ENCODE peak calls at places on chromosomes 3 and 15, in six cellular contexts. One of them, this sample, is unnamed. For H3K4me1, the result is how much of the 10 kb centered on the place peaks cover.

GRCh38 chr3:42421818-42422796 is 11.7 kb upstream of the LYZL4 start:
- DNase-seq in lower lobe of right lung: no peak
- DNase-seq in aorta: no peak
- DNase-seq in effector memory CD4-positive, alpha-beta T cell: no peak
- DNase-seq in kidney: no peak
- DNase-seq in cardiac muscle cell: no peak
- DNase-seq in this sample: no peak

GRCh38 chr15:38853608-38854007 is 289.0 kb upstream of the RASGRP1 start:
- DNase-seq in effector memory CD4-positive, alpha-beta T cell: no peak
- DNase-seq in kidney: no peak
- DNase-seq in cardiac muscle cell: peak
- DNase-seq in aorta: no peak
- DNase-seq in lower lobe of right lung: no peak
- DNase-seq in this sample: no peak

GRCh38 chr3:53137835-53138446 is 7.7 kb upstream of the RFT1 start:
- DNase-seq in aorta: peak
- DNase-seq in cardiac muscle cell: no peak
- DNase-seq in kidney: no peak
- DNase-seq in lower lobe of right lung: no peak
- DNase-seq in effector memory CD4-positive, alpha-beta T cell: no peak
- DNase-seq in this sample: no peak

GRCh38 chr3:49803464-49804140 is 541 bp downstream of the INKA1 start:
- DNase-seq in lower lobe of right lung: peak
- DNase-seq in effector memory CD4-positive, alpha-beta T cell: peak
- DNase-seq in aorta: peak
- DNase-seq in kidney: peak
- DNase-seq in cardiac muscle cell: peak
- DNase-seq in this sample: no peak

GRCh38 chr3:29071077-29071634 is 209.7 kb upstream of the RBMS3 start:
- DNase-seq in effector memory CD4-positive, alpha-beta T cell: no peak
- DNase-seq in cardiac muscle cell: peak
- DNase-seq in lower lobe of right lung: no peak
- DNase-seq in aorta: no peak
- DNase-seq in kidney: no peak
- DNase-seq in this sample: no peak

GRCh38 chr3:153901152-153901551 is 220.0 kb upstream of the ARHGEF26 start:
- DNase-seq in kidney: no peak
- DNase-seq in lower lobe of right lung: no peak
- DNase-seq in aorta: no peak
- DNase-seq in effector memory CD4-positive, alpha-beta T cell: no peak
- DNase-seq in cardiac muscle cell: no peak
- DNase-seq in this sample: no peak

GRCh38 chr15:75782926-75783325 is 60.3 kb upstream of the UBE2Q2 start:
- DNase-seq in aorta: no peak
- DNase-seq in kidney: no peak
- DNase-seq in effector memory CD4-positive, alpha-beta T cell: no peak
- DNase-seq in lower lobe of right lung: no peak
- DNase-seq in cardiac muscle cell: no peak
- DNase-seq in this sample: no peak

GRCh38 chr15:85539491-85539890 is 159.1 kb downstream of the AKAP13 start:
- DNase-seq in cardiac muscle cell: no peak
- DNase-seq in aorta: no peak
- DNase-seq in lower lobe of right lung: no peak
- DNase-seq in kidney: no peak
- DNase-seq in effector memory CD4-positive, alpha-beta T cell: no peak
- DNase-seq in this sample: no peak

GRCh38 chr15:25805006-25805405 is 58.1 kb downstream of the ATP10A start:
- DNase-seq in cardiac muscle cell: no peak
- DNase-seq in lower lobe of right lung: no peak
- DNase-seq in aorta: peak
- DNase-seq in kidney: peak
- DNase-seq in effector memory CD4-positive, alpha-beta T cell: no peak
- DNase-seq in this sample: no peak

GRCh38 chr3:194329566-194329965 is 21.6 kb downstream of the CPN2 start:
- DNase-seq in cardiac muscle cell: no peak
- DNase-seq in kidney: peak
- DNase-seq in lower lobe of right lung: no peak
- DNase-seq in aorta: no peak
- DNase-seq in effector memory CD4-positive, alpha-beta T cell: no peak
- DNase-seq in this sample: no peak

GRCh38 chr15:70512772-70513362 is 250.5 kb downstream of the UACA start:
- DNase-seq in lower lobe of right lung: peak
- DNase-seq in effector memory CD4-positive, alpha-beta T cell: peak
- DNase-seq in cardiac muscle cell: peak
- DNase-seq in kidney: no peak
- DNase-seq in aorta: no peak
- DNase-seq in this sample: no peak

GRCh38 chr3:24704496-24704895 is 209.8 kb upstream of the THRB start:
- DNase-seq in effector memory CD4-positive, alpha-beta T cell: no peak
- DNase-seq in cardiac muscle cell: peak
- DNase-seq in aorta: no peak
- DNase-seq in lower lobe of right lung: no peak
- DNase-seq in kidney: no peak
- DNase-seq in this sample: no peak

GRCh38 chr3:45906681-45907220 is 20.4 kb downstream of the CCR9 start:
- DNase-seq in cardiac muscle cell: peak
- DNase-seq in aorta: no peak
- DNase-seq in kidney: no peak
- DNase-seq in effector memory CD4-positive, alpha-beta T cell: no peak
- DNase-seq in lower lobe of right lung: no peak
- DNase-seq in this sample: no peak

GRCh38 chr3:16802382-16802781 is 82.4 kb upstream of the PLCL2 start:
- DNase-seq in kidney: no peak
- DNase-seq in effector memory CD4-positive, alpha-beta T cell: no peak
- DNase-seq in lower lobe of right lung: no peak
- DNase-seq in aorta: no peak
- DNase-seq in cardiac muscle cell: no peak
- DNase-seq in this sample: no peak

GRCh38 chr3:52245322-52246263 is at the start of gene PPM1M:
- DNase-seq in lower lobe of right lung: peak
- DNase-seq in kidney: peak
- DNase-seq in effector memory CD4-positive, alpha-beta T cell: peak
- DNase-seq in cardiac muscle cell: peak
- DNase-seq in aorta: peak
- DNase-seq in this sample: peak

GRCh38 chr3:54322354-54322753 is 200.0 kb downstream of the CACNA2D3 start:
- DNase-seq in cardiac muscle cell: no peak
- DNase-seq in lower lobe of right lung: no peak
- DNase-seq in effector memory CD4-positive, alpha-beta T cell: no peak
- DNase-seq in kidney: peak
- DNase-seq in aorta: no peak
- DNase-seq in this sample: no peak

GRCh38 chr15:48962662-48963523 is 826 bp downstream of the SHC4 start:
- DNase-seq in lower lobe of right lung: no peak
- DNase-seq in cardiac muscle cell: peak
- DNase-seq in aorta: peak
- DNase-seq in kidney: peak
- DNase-seq in effector memory CD4-positive, alpha-beta T cell: no peak
- DNase-seq in this sample: no peak

GRCh38 chr3:79843180-79843579 is 75.4 kb upstream of the ROBO1 start:
- DNase-seq in aorta: no peak
- DNase-seq in lower lobe of right lung: no peak
- DNase-seq in effector memory CD4-positive, alpha-beta T cell: no peak
- DNase-seq in cardiac muscle cell: no peak
- DNase-seq in kidney: no peak
- DNase-seq in this sample: no peak

GRCh38 chr3:140568842-140569520 is 108.9 kb upstream of the TRIM42 start:
- DNase-seq in cardiac muscle cell: peak
- DNase-seq in aorta: no peak
- DNase-seq in lower lobe of right lung: no peak
- DNase-seq in effector memory CD4-positive, alpha-beta T cell: no peak
- DNase-seq in kidney: no peak
- DNase-seq in this sample: no peak

GRCh38 chr3:197306374-197307086 is 8.1 kb upstream of the DLG1 start:
- DNase-seq in cardiac muscle cell: peak
- DNase-seq in effector memory CD4-positive, alpha-beta T cell: no peak
- DNase-seq in aorta: no peak
- DNase-seq in lower lobe of right lung: no peak
- DNase-seq in kidney: no peak
- DNase-seq in this sample: no peak

GRCh38 chr3:55683666-55684270 is 196.7 kb upstream of the WNT5A start:
- DNase-seq in lower lobe of right lung: no peak
- DNase-seq in effector memory CD4-positive, alpha-beta T cell: no peak
- DNase-seq in cardiac muscle cell: no peak
- DNase-seq in kidney: no peak
- DNase-seq in aorta: no peak
- DNase-seq in this sample: no peak

GRCh38 chr15:70974004-70974832 is 81.6 kb downstream of the LRRC49 start:
- DNase-seq in kidney: no peak
- DNase-seq in aorta: no peak
- DNase-seq in effector memory CD4-positive, alpha-beta T cell: no peak
- DNase-seq in lower lobe of right lung: no peak
- DNase-seq in cardiac muscle cell: peak
- DNase-seq in this sample: no peak

GRCh38 chr3:58962040-58962651 is 87.7 kb downstream of the CFAP20DC start:
- DNase-seq in lower lobe of right lung: no peak
- DNase-seq in cardiac muscle cell: no peak
- DNase-seq in effector memory CD4-positive, alpha-beta T cell: no peak
- DNase-seq in kidney: no peak
- DNase-seq in aorta: no peak
- DNase-seq in this sample: no peak

GRCh38 chr3:54349231-54349647 is 226.9 kb downstream of the CACNA2D3 start:
- DNase-seq in lower lobe of right lung: no peak
- DNase-seq in cardiac muscle cell: peak
- DNase-seq in aorta: no peak
- DNase-seq in kidney: no peak
- DNase-seq in effector memory CD4-positive, alpha-beta T cell: no peak
- DNase-seq in this sample: no peak

GRCh38 chr15:71335591-71335990 is 220.3 kb downstream of the THSD4 start:
- DNase-seq in cardiac muscle cell: no peak
- DNase-seq in kidney: no peak
- DNase-seq in lower lobe of right lung: no peak
- DNase-seq in effector memory CD4-positive, alpha-beta T cell: no peak
- DNase-seq in aorta: no peak
- DNase-seq in this sample: no peak

GRCh38 chr15:62138124-62138523 is 27.0 kb downstream of the C2CD4B start:
- DNase-seq in aorta: no peak
- DNase-seq in effector memory CD4-positive, alpha-beta T cell: no peak
- DNase-seq in cardiac muscle cell: peak
- DNase-seq in kidney: no peak
- DNase-seq in lower lobe of right lung: no peak
- DNase-seq in this sample: no peak
- H3K27ac ChIP-seq in aorta: no peak
- H3K27ac ChIP-seq in effector memory CD4-positive, alpha-beta T cell: no peak
- H3K27ac ChIP-seq in cardiac muscle cell: no peak
- H3K27ac ChIP-seq in kidney: no peak
- H3K27ac ChIP-seq in lower lobe of right lung: no peak
- H3K27ac ChIP-seq in this sample: no peak

GRCh38 chr3:184368804-184369183 is 7.3 kb downstream of the POLR2H start:
- DNase-seq in cardiac muscle cell: peak
- DNase-seq in aorta: peak
- DNase-seq in lower lobe of right lung: no peak
- DNase-seq in kidney: no peak
- DNase-seq in effector memory CD4-positive, alpha-beta T cell: no peak
- DNase-seq in this sample: peak
- H3K4me1 ChIP-seq in cardiac muscle cell: under half
- H3K4me1 ChIP-seq in aorta: under half
- H3K4me1 ChIP-seq in lower lobe of right lung: under half
- H3K4me1 ChIP-seq in kidney: under half
- H3K4me1 ChIP-seq in effector memory CD4-positive, alpha-beta T cell: under half
- H3K4me1 ChIP-seq in this sample: under half

GRCh38 chr3:145952541-145952940 is 208.4 kb downstream of the PLOD2 start:
- DNase-seq in kidney: no peak
- DNase-seq in effector memory CD4-positive, alpha-beta T cell: no peak
- DNase-seq in lower lobe of right lung: no peak
- DNase-seq in aorta: no peak
- DNase-seq in cardiac muscle cell: peak
- DNase-seq in this sample: no peak

GRCh38 chr3:145951431-145951830 is 209.6 kb downstream of the PLOD2 start:
- DNase-seq in kidney: no peak
- DNase-seq in cardiac muscle cell: peak
- DNase-seq in aorta: no peak
- DNase-seq in effector memory CD4-positive, alpha-beta T cell: no peak
- DNase-seq in lower lobe of right lung: no peak
- DNase-seq in this sample: no peak

DNA sequence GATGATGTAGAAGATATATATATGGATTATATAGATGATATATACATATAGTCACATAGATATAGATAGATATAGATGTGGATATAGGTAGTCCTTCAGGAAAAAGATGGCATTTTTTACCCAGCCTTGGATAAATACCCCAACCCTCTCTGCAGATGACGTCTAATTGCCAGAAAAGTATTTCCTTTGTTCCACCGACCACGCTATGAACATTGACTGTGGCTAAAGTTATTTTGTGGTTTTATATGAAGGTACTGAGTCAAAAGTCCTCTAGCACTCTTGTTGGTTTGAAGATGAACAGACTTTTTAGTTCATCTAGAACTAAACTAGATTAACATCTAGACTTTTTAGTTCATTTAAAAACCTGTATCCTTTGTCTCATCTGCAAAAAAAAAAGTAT is 207.7 kb downstream of the PLOD2 start:
- DNase-seq in cardiac muscle cell: no peak
- DNase-seq in kidney: no peak
- DNase-seq in effector memory CD4-positive, alpha-beta T cell: no peak
- DNase-seq in aorta: no peak
- DNase-seq in lower lobe of right lung: no peak
- DNase-seq in this sample: no peak
- H3K27ac ChIP-seq in cardiac muscle cell: no peak
- H3K27ac ChIP-seq in kidney: no peak
- H3K27ac ChIP-seq in effector memory CD4-positive, alpha-beta T cell: no peak
- H3K27ac ChIP-seq in aorta: no peak
- H3K27ac ChIP-seq in lower lobe of right lung: no peak
- H3K27ac ChIP-seq in this sample: no peak

GRCh38 chr15:77507151-77507847 is 86.6 kb downstream of the HMG20A start:
- DNase-seq in kidney: peak
- DNase-seq in lower lobe of right lung: peak
- DNase-seq in cardiac muscle cell: peak
- DNase-seq in effector memory CD4-positive, alpha-beta T cell: no peak
- DNase-seq in aorta: no peak
- DNase-seq in this sample: no peak

GRCh38 chr15:77505556-77505955 is 84.9 kb downstream of the HMG20A start:
- DNase-seq in kidney: no peak
- DNase-seq in effector memory CD4-positive, alpha-beta T cell: no peak
- DNase-seq in lower lobe of right lung: no peak
- DNase-seq in aorta: no peak
- DNase-seq in cardiac muscle cell: no peak
- DNase-seq in this sample: no peak

GRCh38 chr15:77506311-77507150 is 85.8 kb downstream of the HMG20A start:
- DNase-seq in aorta: no peak
- DNase-seq in cardiac muscle cell: peak
- DNase-seq in lower lobe of right lung: peak
- DNase-seq in kidney: peak
- DNase-seq in effector memory CD4-positive, alpha-beta T cell: no peak
- DNase-seq in this sample: no peak

GRCh38 chr15:77508541-77509505 is 88.1 kb downstream of the HMG20A start:
- DNase-seq in cardiac muscle cell: peak
- DNase-seq in lower lobe of right lung: peak
- DNase-seq in kidney: no peak
- DNase-seq in aorta: peak
- DNase-seq in effector memory CD4-positive, alpha-beta T cell: no peak
- DNase-seq in this sample: no peak

DNA sequence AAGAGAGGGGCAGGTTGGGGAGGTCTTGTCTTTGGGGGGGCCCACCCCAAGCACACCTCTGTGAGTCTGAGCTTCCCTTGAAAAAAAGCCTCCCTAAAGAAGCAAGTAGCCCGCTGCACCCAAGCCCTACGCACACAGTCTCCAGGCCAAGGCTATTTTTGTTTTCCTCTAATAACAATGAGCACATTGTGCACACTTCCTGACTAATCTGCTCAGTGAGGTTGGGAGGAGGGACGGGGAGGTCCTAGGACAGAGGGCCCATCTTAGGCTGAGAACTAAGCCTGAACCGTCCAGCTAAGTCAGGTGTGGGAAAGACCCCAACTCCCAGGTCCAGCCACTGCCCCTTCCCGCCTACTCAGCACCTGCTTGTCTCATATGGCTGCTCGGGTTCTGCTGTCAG is 87.2 kb downstream of the HMG20A start:
- DNase-seq in effector memory CD4-positive, alpha-beta T cell: no peak
- DNase-seq in aorta: no peak
- DNase-seq in lower lobe of right lung: no peak
- DNase-seq in kidney: no peak
- DNase-seq in cardiac muscle cell: peak
- DNase-seq in this sample: no peak
- H3K4me1 ChIP-seq in effector memory CD4-positive, alpha-beta T cell: under half
- H3K4me1 ChIP-seq in aorta: under half
- H3K4me1 ChIP-seq in lower lobe of right lung: half or more
- H3K4me1 ChIP-seq in kidney: under half
- H3K4me1 ChIP-seq in cardiac muscle cell: under half
- H3K4me1 ChIP-seq in this sample: under half

This sample was measured in left lung.